ENCODE peak calls at places on chromosomes 2 and 18, in nine cellular contexts. X, Z, Q, Y, L, S, H, A and U are unnamed samples.

GRCh38 chr2:72136349-72136748 is 11.3 kb downstream of the CYP26B1 start:
- DNase-seq in X (no peak), Z (no peak), Q (no peak), Y (no peak), L (no peak), S (no peak), H (no peak), A (no peak), U (no peak)

GRCh38 chr2:219636144-219636915 is 8.9 kb downstream of the SLC4A3 start:
- DNase-seq in X (no peak), Z (no peak), Q (no peak), Y (no peak), L (no peak), S (no peak), H (no peak), A (no peak), U (no peak)

GRCh38 chr2:10490806-10491291 is 42.7 kb upstream of the ODC1 start:
- DNase-seq in X (no peak), Z (no peak), Q (no peak), Y (no peak), L (no peak), S (no peak), H (no peak), A (peak), U (peak)

GRCh38 chr2:233331536-233331935 is 22.8 kb upstream of the DGKD start:
- DNase-seq in X (peak), Z (no peak), Q (no peak), Y (no peak), L (peak), S (peak), H (no peak), A (peak), U (peak)

GRCh38 chr2:166436976-166437375 is 57.1 kb downstream of the SCN7A start:
- DNase-seq in X (no peak), Z (no peak), Q (no peak), Y (no peak), L (no peak), S (no peak), H (no peak), A (no peak), U (no peak)

GRCh38 chr2:55283083-55283482 is 14.1 kb upstream of the MTIF2 start:
- DNase-seq in X (no peak), Z (no peak), Q (no peak), Y (no peak), L (no peak), S (no peak), H (no peak), A (no peak), U (no peak)

GRCh38 chr2:238727585-238728321 is 120.1 kb upstream of the TWIST2 start:
- DNase-seq in X (no peak), Z (peak), Q (no peak), Y (peak), L (no peak), S (no peak), H (no peak), A (peak), U (no peak)

GRCh38 chr2:240346753-240347372 is 88.6 kb upstream of the GPC1 start:
- DNase-seq in X (no peak), Z (no peak), Q (no peak), Y (no peak), L (no peak), S (no peak), H (no peak), A (no peak), U (no peak)

GRCh38 chr2:15772196-15772595 is 168.2 kb upstream of the MYCN start:
- DNase-seq in X (no peak), Z (no peak), Q (no peak), Y (no peak), L (no peak), S (no peak), H (no peak), A (no peak), U (no peak)

GRCh38 chr2:196205891-196206408 is 34.6 kb upstream of the STK17B start:
- DNase-seq in X (no peak), Z (peak), Q (no peak), Y (peak), L (no peak), S (no peak), H (no peak), A (no peak), U (no peak)

GRCh38 chr18:44759925-44760342 is 79.2 kb downstream of the SETBP1 start:
- DNase-seq in X (no peak), Z (no peak), Q (no peak), Y (no peak), L (no peak), S (no peak), H (no peak), A (no peak), U (no peak)

GRCh38 chr2:236019434-236019833 is 148.8 kb downstream of the GBX2 start:
- DNase-seq in X (no peak), Z (no peak), Q (no peak), Y (no peak), L (no peak), S (no peak), H (no peak), A (no peak), U (no peak)

GRCh38 chr18:70219688-70220087 is 14.2 kb upstream of the RTTN start:
- DNase-seq in X (no peak), Z (no peak), Q (no peak), Y (no peak), L (no peak), S (no peak), H (no peak), A (no peak), U (no peak)

GRCh38 chr2:160432633-160433032 is 61.0 kb downstream of the RBMS1 start:
- DNase-seq in X (no peak), Z (peak), Q (no peak), Y (no peak), L (no peak), S (no peak), H (peak), A (no peak), U (no peak)

GRCh38 chr2:186544255-186544675 is 45.6 kb upstream of the ITGAV start:
- DNase-seq in X (no peak), Z (peak), Q (no peak), Y (peak), L (no peak), S (no peak), H (peak), A (no peak), U (no peak)

GRCh38 chr2:21754164-21754788 is 630.5 kb downstream of the TDRD15 start:
- DNase-seq in X (no peak), Z (no peak), Q (no peak), Y (no peak), L (no peak), S (no peak), H (peak), A (no peak), U (no peak)

GRCh38 chr2:220580113-220580512 is 952.7 kb downstream of the SLC4A3 start:
- DNase-seq in X (no peak), Z (no peak), Q (no peak), Y (no peak), L (no peak), S (no peak), H (no peak), A (no peak), U (no peak)

GRCh38 chr2:176582183-176582582 is 312.9 kb downstream of the MTX2 start:
- DNase-seq in X (no peak), Z (no peak), Q (no peak), Y (no peak), L (no peak), S (no peak), H (no peak), A (no peak), U (no peak)

GRCh38 chr2:44295636-44296359 is 20.5 kb downstream of the SLC3A1 start:
- DNase-seq in X (no peak), Z (no peak), Q (no peak), Y (no peak), L (no peak), S (no peak), H (peak), A (no peak), U (no peak)

GRCh38 chr2:42550870-42551269 is 17.6 kb upstream of the MTA3 start:
- DNase-seq in X (no peak), Z (no peak), Q (no peak), Y (no peak), L (no peak), S (no peak), H (no peak), A (no peak), U (no peak)

GRCh38 chr18:25875574-25875973 is 214.8 kb downstream of the SS18 start:
- DNase-seq in X (no peak), Z (no peak), Q (no peak), Y (no peak), L (no peak), S (no peak), H (no peak), A (no peak), U (no peak)

GRCh38 chr2:187542123-187542522 is 12.1 kb downstream of the TFPI start:
- DNase-seq in X (no peak), Z (no peak), Q (no peak), Y (no peak), L (no peak), S (no peak), H (no peak), A (no peak), U (no peak)

GRCh38 chr18:79326413-79327198 is 69.1 kb upstream of the NFATC1 start:
- DNase-seq in X (no peak), Z (no peak), Q (no peak), Y (peak), L (no peak), S (no peak), H (no peak), A (no peak), U (no peak)

GRCh38 chr2:219642064-219642444 is 14.6 kb downstream of the SLC4A3 start:
- DNase-seq in X (no peak), Z (no peak), Q (no peak), Y (no peak), L (no peak), S (no peak), H (no peak), A (no peak), U (no peak)

GRCh38 chr2:77831471-77831870 is 309.3 kb upstream of the LRRTM4 start:
- DNase-seq in X (no peak), Z (no peak), Q (no peak), Y (no peak), L (no peak), S (no peak), H (no peak), A (no peak), U (no peak)

GRCh38 chr18:2935438-2936192 is 77.3 kb downstream of the LPIN2 start:
- DNase-seq in X (no peak), Z (peak), Q (no peak), Y (no peak), L (no peak), S (no peak), H (no peak), A (no peak), U (no peak)

GRCh38 chr2:29025711-29026110 is 44.6 kb downstream of the TOGARAM2 start:
- DNase-seq in X (no peak), Z (no peak), Q (no peak), Y (no peak), L (no peak), S (no peak), H (no peak), A (no peak), U (no peak)

GRCh38 chr18:46320928-46321855 is 217.0 kb downstream of the HAUS1 start:
- DNase-seq in X (no peak), Z (peak), Q (no peak), Y (no peak), L (no peak), S (no peak), H (no peak), A (no peak), U (no peak)

GRCh38 chr2:44016282-44016681 is 20.5 kb upstream of the LRPPRC start:
- DNase-seq in X (no peak), Z (peak), Q (no peak), Y (peak), L (no peak), S (no peak), H (peak), A (peak), U (peak)

GRCh38 chr2:207167129-207167923 is 1.6 kb upstream of the KLF7 start:
- DNase-seq in X (no peak), Z (peak), Q (peak), Y (no peak), L (peak), S (no peak), H (no peak), A (no peak), U (no peak)